ENCODE peak calls at places on chromosomes 16 and 17, in six cellular contexts. K, T, A, J, C and Y are unnamed samples.

GRCh38 chr16:84911490-84912216 is 91.9 kb downstream of the CRISPLD2 start:
- DNase-seq in K (peak), T (no peak), A (peak), J (no peak), C (no peak), Y (peak)

GRCh38 chr16:73730496-73731090 is 566.0 kb upstream of the PSMD7 start:
- DNase-seq in K (no peak), T (no peak), A (no peak), J (no peak), C (no peak), Y (no peak)

GRCh38 chr16:24950275-24950674 is 64.9 kb downstream of the ARHGAP17 start:
- DNase-seq in K (peak), T (no peak), A (peak), J (no peak), C (no peak), Y (peak)

GRCh38 chr17:52762794-52763167 is 604.3 kb upstream of the CA10 start:
- DNase-seq in K (no peak), T (no peak), A (no peak), J (no peak), C (peak), Y (no peak)

GRCh38 chr17:40615295-40615988 is 32.2 kb downstream of the SMARCE1 start:
- DNase-seq in K (peak), T (peak), A (peak), J (peak), C (peak), Y (peak)

GRCh38 chr16:56637814-56638750 is at the start of gene MT1A:
- DNase-seq in K (peak), T (peak), A (peak), J (no peak), C (peak), Y (peak)

GRCh38 chr17:73956595-73957465 is 246.6 kb upstream of the RPL38 start:
- DNase-seq in K (no peak), T (peak), A (peak), J (no peak), C (peak), Y (no peak)

GRCh38 chr17:75517277-75517865 is 1.0 kb downstream of the TSEN54 start:
- DNase-seq in K (no peak), T (no peak), A (no peak), J (no peak), C (peak), Y (no peak)

GRCh38 chr17:49748791-49749190 is 15.1 kb downstream of the FAM117A start:
- DNase-seq in K (no peak), T (no peak), A (no peak), J (no peak), C (no peak), Y (no peak)

GRCh38 chr16:24700549-24701392 is 28.7 kb upstream of the TNRC6A start:
- DNase-seq in K (peak), T (peak), A (peak), J (no peak), C (peak), Y (peak)

GRCh38 chr17:36705651-36706436 is 104.5 kb downstream of the MRM1 start:
- DNase-seq in K (peak), T (peak), A (peak), J (peak), C (peak), Y (no peak)

GRCh38 chr16:15046692-15047376 is 9.0 kb downstream of the NTAN1 start:
- DNase-seq in K (no peak), T (no peak), A (no peak), J (no peak), C (no peak), Y (no peak)